ENCODE peak calls at places on chromosomes 1 and 21, in seven cellular contexts. E is Peyer's patch, W is endothelial cell of umbilical vein, Y is ovary, K is heart left ventricle, Z is uterus, B is right lobe of liver. I is an unnamed sample. For H3K9me3 and H3K36me3, the result is how much of the 10 kb centered on the place peaks cover.

GRCh38 chr1:217134857-217135568 is 411.8 kb upstream of the ESRRG start:
- DNase-seq in E (no peak), W (no peak), Y (no peak), K (peak), Z (no peak), B (no peak), I (no peak)

GRCh38 chr1:26102046-26102925 is 9.3 kb upstream of the PDIK1L start:
- DNase-seq in E (no peak), W (peak), Y (no peak), K (no peak), Z (no peak), B (no peak), I (no peak)

GRCh38 chr1:46798820-46799219 is at the start of gene CYP4B1:
- DNase-seq in E (peak), W (no peak), Y (no peak), K (peak), Z (no peak), B (no peak), I (peak)

GRCh38 chr1:10431065-10431730 is 965 bp downstream of the CENPS start:
- DNase-seq in E (no peak), W (no peak), Y (no peak), K (no peak), Z (no peak), B (no peak), I (no peak)

GRCh38 chr1:199124351-199124750 is 485.5 kb downstream of the PTPRC start:
- DNase-seq in E (no peak), W (no peak), Y (no peak), K (no peak), Z (no peak), B (no peak), I (no peak)

GRCh38 chr1:68321084-68321685 is 88.9 kb upstream of the WLS start:
- DNase-seq in E (peak), W (peak), Y (peak), K (peak), Z (peak), B (peak), I (peak)

GRCh38 chr1:226638001-226638601 is 89.5 kb downstream of the STUM start:
- DNase-seq in E (peak), W (no peak), Y (peak), K (peak), Z (peak), B (no peak), I (no peak)

GRCh38 chr1:36889478-36889845 is 144.9 kb downstream of the GRIK3 start:
- DNase-seq in E (no peak), W (no peak), Y (no peak), K (no peak), Z (no peak), B (no peak), I (peak)

GRCh38 chr21:25625036-25625435 is 14.0 kb upstream of the JAM2 start:
- DNase-seq in E (no peak), W (no peak), Y (no peak), K (no peak), Z (no peak), B (no peak), I (no peak)

GRCh38 chr21:35169574-35169973 is 120.5 kb upstream of the RUNX1 start:
- DNase-seq in E (no peak), W (no peak), Y (no peak), K (no peak), Z (no peak), B (no peak), I (no peak)

GRCh38 chr1:245807954-245808719 is 653.4 kb downstream of the KIF26B start:
- DNase-seq in E (no peak), W (no peak), Y (no peak), K (no peak), Z (no peak), B (no peak), I (no peak)

GRCh38 chr21:38273745-38274544 is 17.2 kb downstream of the KCNJ15 start:
- DNase-seq in E (no peak), W (no peak), Y (no peak), K (no peak), Z (no peak), B (no peak), I (peak)

GRCh38 chr1:15400627-15401026 is 9.1 kb upstream of the EFHD2 start:
- DNase-seq in E (no peak), W (no peak), Y (no peak), K (no peak), Z (no peak), B (no peak), I (no peak)

GRCh38 chr1:204089044-204089751 is 16.3 kb downstream of the SOX13 start:
- DNase-seq in E (peak), W (peak), Y (peak), K (peak), Z (peak), B (no peak), I (peak)

GRCh38 chr1:24096009-24096736 is 15.8 kb downstream of the MYOM3 start:
- DNase-seq in E (no peak), W (no peak), Y (no peak), K (peak), Z (no peak), B (no peak), I (no peak)

GRCh38 chr1:109243221-109243620 is 6.1 kb upstream of the CELSR2 start:
- DNase-seq in E (peak), W (no peak), Y (no peak), K (no peak), Z (no peak), B (no peak), I (no peak)

GRCh38 chr1:228004331-228004871 is 2.4 kb upstream of the WNT3A start:
- DNase-seq in E (peak), W (no peak), Y (no peak), K (no peak), Z (peak), B (no peak), I (no peak)

GRCh38 chr1:39130297-39130696 is 74.2 kb upstream of the MACF1 start:
- DNase-seq in E (no peak), W (no peak), Y (no peak), K (no peak), Z (no peak), B (no peak), I (no peak)

GRCh38 chr1:50474859-50475809 is 51.9 kb upstream of the DMRTA2 start:
- DNase-seq in E (no peak), W (peak), Y (no peak), K (no peak), Z (no peak), B (no peak), I (no peak)

GRCh38 chr1:156877433-156877832 is 16.1 kb upstream of the PEAR1 start:
- DNase-seq in E (no peak), W (no peak), Y (no peak), K (no peak), Z (no peak), B (no peak), I (no peak)

GRCh38 chr1:19353596-19353995 is 41.5 kb downstream of the SLC66A1 start:
- DNase-seq in E (no peak), W (no peak), Y (no peak), K (no peak), Z (no peak), B (no peak), I (no peak)

GRCh38 chr1:156773607-156774006 is 6.3 kb downstream of the PRCC start:
- DNase-seq in E (no peak), W (no peak), Y (no peak), K (no peak), Z (no peak), B (no peak), I (no peak)

GRCh38 chr1:183101081-183101480 is 77.9 kb downstream of the LAMC1 start:
- DNase-seq in E (no peak), W (no peak), Y (no peak), K (no peak), Z (no peak), B (no peak), I (no peak)

GRCh38 chr1:56491441-56491840 is 87.9 kb downstream of the PLPP3 start:
- DNase-seq in E (no peak), W (peak), Y (no peak), K (no peak), Z (no peak), B (no peak), I (peak)

GRCh38 chr1:225343618-225344017 is 84.2 kb downstream of the LBR start:
- DNase-seq in E (no peak), W (peak), Y (no peak), K (no peak), Z (no peak), B (no peak), I (no peak)

GRCh38 chr1:41851589-41851988 is 67.1 kb downstream of the HIVEP3 start:
- DNase-seq in E (no peak), W (peak), Y (no peak), K (no peak), Z (no peak), B (no peak), I (no peak)

GRCh38 chr21:38175321-38175720 is 81.5 kb upstream of the KCNJ15 start:
- DNase-seq in E (no peak), W (peak), Y (no peak), K (no peak), Z (no peak), B (no peak), I (no peak)

GRCh38 chr21:20997308-20997632 is 939 bp upstream of the NCAM2 start:
- DNase-seq in E (no peak), W (no peak), Y (no peak), K (peak), Z (no peak), B (no peak), I (no peak)
- TF ChIP-seq POLR2A in E (no peak), W (no peak), Y (no peak), K (no peak), Z (no peak), B (no peak), I (no peak)

DNA sequence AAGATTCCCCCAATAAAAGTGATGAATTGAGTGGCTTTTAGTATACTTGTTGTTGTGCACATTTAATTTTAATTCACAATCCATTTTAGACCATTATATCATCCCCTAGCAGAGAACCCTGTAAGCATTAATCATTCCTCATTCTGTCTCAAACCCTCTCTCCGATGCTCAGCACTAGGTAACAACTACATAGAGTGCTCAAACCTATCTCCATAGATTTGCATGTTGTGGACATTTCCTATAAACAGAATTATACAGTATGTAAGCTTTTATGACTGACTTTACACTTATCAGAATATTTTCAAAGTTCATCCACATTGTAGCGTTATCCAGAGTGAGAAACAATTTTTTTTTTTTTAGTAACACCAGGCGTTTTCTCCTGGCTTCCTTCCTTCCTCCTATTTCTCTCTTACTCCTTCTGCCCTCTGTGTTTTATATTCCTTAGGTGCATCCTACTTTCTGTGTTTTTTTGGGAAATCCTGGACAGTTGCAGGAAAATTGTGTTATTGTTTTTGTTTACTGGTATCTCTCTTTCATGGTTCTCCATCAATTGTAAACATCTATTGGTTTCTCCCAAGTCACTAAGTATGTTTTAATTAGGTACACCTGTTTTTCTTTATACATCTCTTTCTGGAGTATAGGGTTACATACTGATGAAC is 1528.0 kb upstream of the TPTE start:
- DNase-seq in E (no peak), W (no peak), Y (no peak), K (no peak), Z (no peak), B (no peak), I (no peak)
- H3K9me3 ChIP-seq in E (under half), W (under half), Y (under half), K (under half), Z (under half), B (under half), I (under half)

GRCh38 chr1:236535656-236536293 is 12.0 kb downstream of the LGALS8 start:
- DNase-seq in E (no peak), W (no peak), Y (no peak), K (no peak), Z (no peak), B (no peak), I (no peak)
- H3K36me3 ChIP-seq in E (under half), W (under half), Y (under half), K (under half), Z (under half), B (under half), I (under half)

GRCh38 chr21:28885853-28886177 is 106.9 kb downstream of the LTN1 start:
- DNase-seq in E (no peak), W (no peak), Y (no peak), K (no peak), Z (peak), B (no peak), I (peak)

GRCh38 chr21:28884976-28885852 is 107.5 kb downstream of the LTN1 start:
- DNase-seq in E (peak), W (peak), Y (peak), K (peak), Z (peak), B (peak), I (peak)

GRCh38 chr21:28883931-28884330 is 108.7 kb downstream of the LTN1 start:
- DNase-seq in E (no peak), W (no peak), Y (no peak), K (no peak), Z (no peak), B (no peak), I (no peak)

GRCh38 chr21:28884481-28884880 is 108.2 kb downstream of the LTN1 start:
- DNase-seq in E (no peak), W (no peak), Y (no peak), K (no peak), Z (no peak), B (no peak), I (no peak)

GRCh38 chr21:28882345-28882744 is 110.3 kb downstream of the LTN1 start:
- DNase-seq in E (no peak), W (no peak), Y (no peak), K (no peak), Z (no peak), B (no peak), I (no peak)
- TF ChIP-seq POLR2A in E (no peak), W (no peak), Y (no peak), K (no peak), Z (no peak), B (no peak), I (no peak)

GRCh38 chr1:152148991-152149390 is 10.0 kb downstream of the RPTN start:
- DNase-seq in E (no peak), W (no peak), Y (no peak), K (no peak), Z (no peak), B (no peak), I (no peak)
- H3K9me3 ChIP-seq in E (under half), W (under half), Y (under half), K (under half), Z (under half), B (under half), I (under half)

DNA sequence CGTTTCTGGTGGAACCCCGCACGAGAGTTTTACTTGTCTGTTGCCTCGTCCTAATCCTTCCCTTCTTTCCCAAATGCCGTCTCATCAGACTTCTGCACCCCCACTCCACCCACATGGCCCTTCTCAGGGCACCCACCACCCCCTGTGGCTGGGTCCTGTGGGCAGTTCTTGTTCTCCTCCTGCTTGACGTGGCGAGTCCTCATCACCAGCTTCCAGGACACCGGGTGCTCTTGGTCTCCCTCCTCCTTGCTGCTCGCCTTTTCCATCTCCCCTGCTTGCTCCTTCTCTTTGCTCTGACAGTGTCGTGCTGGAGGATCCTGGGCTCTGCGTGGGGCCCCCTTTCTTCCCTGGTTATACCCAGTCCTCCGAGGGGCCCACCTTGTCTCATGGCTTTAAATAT is 51.8 kb downstream of the B3GALT5 start:
- DNase-seq in E (no peak), W (no peak), Y (no peak), K (no peak), Z (no peak), B (no peak), I (no peak)
- H3K36me3 ChIP-seq in E (under half), W (under half), Y (under half), K (under half), Z (under half), B (under half), I (under half)

I was measured in tibial nerve.